ENCODE peak calls at places on chromosomes 13 and 19, in ten cellular contexts. E is bronchial epithelial cell, L is neuronal stem cell, N is H7, Z is left ventricle myocardium inferior, H is lower leg skin, A is mesendoderm, F is lower lobe of right lung, W is psoas muscle, P is cardiac muscle cell. G is an unnamed sample.

GRCh38 chr19:35712910-35713845 is 4.6 kb upstream of the KMT2B start:
- DNase-seq in E (no peak), L (no peak), N (peak; percentile 80), Z (no peak), H (no peak), A (no peak), F (no peak), W (no peak), P (no peak), G (no peak)

GRCh38 chr13:43401364-43401763 is 378.0 kb downstream of the DNAJC15 start:
- DNase-seq in E (no peak), L (no peak), N (no peak), Z (no peak), H (no peak), A (no peak), F (no peak), W (no peak), P (no peak), G (no peak)

GRCh38 chr13:113668491-113668971 is 1.5 kb downstream of the GRK1 start:
- DNase-seq in E (no peak), L (no peak), N (peak; percentile 35), Z (peak; percentile 4), H (no peak), A (no peak), F (peak; percentile 42), W (no peak), P (no peak), G (no peak)

GRCh38 chr13:32476021-32476731 is 48.2 kb upstream of the N4BP2L1 start:
- DNase-seq in E (no peak), L (no peak), N (no peak), Z (no peak), H (no peak), A (no peak), F (no peak), W (no peak), P (no peak), G (peak; percentile 10)

GRCh38 chr19:35644987-35645679 is 3.0 kb upstream of the COX6B1 start:
- DNase-seq in E (peak; percentile 42), L (peak; percentile 86), N (peak; percentile 94), Z (peak; percentile 90), H (peak; percentile 80), A (peak; percentile 90), F (peak; percentile 88), W (peak; percentile 88), P (peak; percentile 70), G (peak; percentile 66)

GRCh38 chr13:40026741-40027140 is 371.3 kb downstream of the COG6 start:
- DNase-seq in E (no peak), L (no peak), N (no peak), Z (no peak), H (no peak), A (no peak), F (no peak), W (no peak), P (no peak), G (no peak)

GRCh38 chr13:81487151-81487550 is 1146.2 kb upstream of the SPRY2 start:
- DNase-seq in E (peak; percentile 63), L (peak; percentile 29), N (peak; percentile 18), Z (no peak), H (no peak), A (peak; percentile 88), F (no peak), W (no peak), P (peak; percentile 40), G (peak; percentile 68)

GRCh38 chr13:95296326-95296939 is 4.8 kb downstream of the ABCC4 start:
- DNase-seq in E (peak; percentile 25), L (no peak), N (peak; percentile 77), Z (peak; percentile 42), H (no peak), A (peak; percentile 70), F (peak; percentile 51), W (peak; percentile 42), P (peak; percentile 25), G (peak; percentile 32)

DNA sequence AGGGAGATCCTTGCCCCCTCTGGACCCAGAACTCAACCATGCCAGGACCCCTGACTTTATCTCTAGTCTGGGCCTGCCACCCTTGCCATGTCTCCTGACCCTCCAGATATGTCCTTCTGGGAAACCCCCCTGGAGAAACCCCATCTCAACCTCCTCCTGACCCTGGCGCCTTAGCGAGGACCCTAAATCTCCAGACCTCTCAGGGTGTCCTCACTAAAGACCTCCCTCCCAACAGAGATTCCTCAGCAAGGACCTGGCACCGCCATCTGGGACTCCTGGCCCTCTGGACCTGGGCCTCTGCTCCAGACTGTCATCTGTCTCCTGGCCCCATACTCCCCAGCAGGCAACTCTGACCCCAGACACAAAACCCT is 1.3 kb downstream of the KCNK6 start:
- DNase-seq in E (no peak), L (no peak), N (no peak), Z (no peak), H (no peak), A (no peak), F (no peak), W (no peak), P (no peak), G (no peak)
- H3K4me3 ChIP-seq in E (peak overlapping the region; percentile 71), L (no peak overlapping the region), N (no peak overlapping the region), Z (peak overlapping the region; percentile 83), H (no peak overlapping the region), A (no peak overlapping the region), F (peak overlapping the region; percentile 75), W (no peak overlapping the region), P (no peak overlapping the region), G (peak overlapping the region; percentile 82)

GRCh38 chr19:18119243-18120105 is 21.9 kb downstream of the MAST3 start:
- DNase-seq in E (no peak), L (no peak), N (peak; percentile 55), Z (no peak), H (no peak), A (no peak), F (no peak), W (no peak), P (no peak), G (no peak)

GRCh38 chr19:18117692-18118378 is 20.3 kb downstream of the MAST3 start:
- DNase-seq in E (peak; percentile 13), L (peak; percentile 91), N (peak; percentile 100), Z (peak; percentile 90), H (peak; percentile 68), A (peak; percentile 91), F (peak; percentile 95), W (peak; percentile 92), P (peak; percentile 91), G (peak; percentile 74)

GRCh38 chr19:18118420-18119242 is 21.1 kb downstream of the MAST3 start:
- DNase-seq in E (no peak), L (no peak), N (peak; percentile 42), Z (no peak), H (no peak), A (no peak), F (no peak), W (no peak), P (no peak), G (no peak)

GRCh38 chr19:18120127-18120526 is 22.5 kb downstream of the MAST3 start:
- DNase-seq in E (no peak), L (no peak), N (peak; percentile 33), Z (no peak), H (no peak), A (no peak), F (no peak), W (no peak), P (no peak), G (no peak)

DNA sequence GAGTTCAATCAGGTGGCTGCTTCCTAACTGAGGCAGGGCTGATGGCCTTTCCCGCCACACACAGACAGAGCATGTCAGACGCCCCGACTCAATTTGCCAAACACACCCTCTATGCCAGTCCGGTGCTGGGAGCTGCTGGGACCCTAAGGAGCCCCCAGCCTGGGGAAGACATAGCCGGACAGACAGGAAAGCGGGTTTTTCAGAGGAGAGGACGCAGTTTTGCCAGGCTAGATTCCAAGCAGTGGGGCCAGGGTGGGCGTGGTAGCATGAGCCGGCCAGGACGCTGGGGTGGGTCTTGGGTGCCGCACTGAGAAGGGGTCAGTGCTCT is 19.8 kb downstream of the MAST3 start:
- DNase-seq in E (no peak), L (no peak), N (no peak), Z (no peak), H (no peak), A (no peak), F (no peak), W (no peak), P (no peak), G (no peak)
- H3K4me3 ChIP-seq in E (peak overlapping the region; percentile 33), L (peak overlapping the region; percentile 78), N (peak overlapping the region; percentile 20), Z (peak overlapping the region; percentile 87), H (no peak overlapping the region), A (no peak overlapping the region), F (peak overlapping the region; percentile 77), W (peak overlapping the region; percentile 73), P (peak overlapping the region; percentile 64), G (peak overlapping the region; percentile 28)

DNA sequence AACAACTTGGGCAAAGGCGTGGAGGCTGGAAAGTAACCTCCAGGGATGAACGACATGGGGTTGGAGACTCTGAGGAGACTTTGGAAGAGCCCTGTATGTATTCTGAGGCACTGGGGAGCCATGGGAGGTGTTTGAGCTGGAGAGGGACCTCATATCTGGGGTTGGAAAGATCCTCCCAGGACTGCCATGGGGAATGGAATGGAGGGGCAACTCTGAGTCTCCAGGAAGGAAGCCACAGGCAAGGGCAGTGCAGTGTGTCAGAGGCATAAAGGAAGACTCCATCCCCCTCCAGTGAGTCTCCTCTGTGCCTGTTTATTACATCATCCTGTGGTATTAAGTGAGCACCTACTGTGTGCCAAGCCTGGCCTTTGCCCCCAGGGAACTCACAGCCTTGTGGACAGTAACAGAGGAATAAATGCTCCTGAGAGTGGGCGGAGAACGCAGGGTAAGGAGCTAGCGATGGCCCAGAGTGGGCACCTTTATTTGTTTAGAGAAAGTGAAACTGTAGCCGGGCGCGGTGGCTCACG is 7.7 kb downstream of the PEAK3 start:
- DNase-seq in E (no peak), L (no peak), N (no peak), Z (no peak), H (no peak), A (no peak), F (no peak), W (no peak), P (no peak), G (no peak)
- H3K4me3 ChIP-seq in E (no peak overlapping the region), L (no peak overlapping the region), N (no peak overlapping the region), Z (peak overlapping the region; percentile 99), H (no peak overlapping the region), A (no peak overlapping the region), F (peak overlapping the region; percentile 40), W (peak overlapping the region; percentile 97), P (no peak overlapping the region), G (no peak overlapping the region)

GRCh38 chr19:13506550-13506878 is 235 bp upstream of the CACNA1A start:
- DNase-seq in E (no peak), L (peak; percentile 43), N (no peak), Z (no peak), H (no peak), A (peak; percentile 29), F (no peak), W (no peak), P (peak; percentile 48), G (no peak)

GRCh38 chr19:13505164-13505695 is 1.0 kb downstream of the CACNA1A start:
- DNase-seq in E (no peak), L (peak; percentile 17), N (no peak), Z (no peak), H (no peak), A (no peak), F (no peak), W (no peak), P (no peak), G (no peak)

GRCh38 chr19:13503570-13504235 is 2.6 kb downstream of the CACNA1A start:
- DNase-seq in E (no peak), L (no peak), N (no peak), Z (no peak), H (no peak), A (no peak), F (no peak), W (no peak), P (no peak), G (no peak)

GRCh38 chr19:13507053-13507611 is 853 bp upstream of the CACNA1A start:
- DNase-seq in E (no peak), L (peak; percentile 33), N (peak; percentile 77), Z (no peak), H (no peak), A (peak; percentile 52), F (no peak), W (no peak), P (peak; percentile 40), G (no peak)

GRCh38 chr19:13505761-13506549 is at the start of gene CACNA1A:
- DNase-seq in E (no peak), L (peak; percentile 56), N (peak; percentile 93), Z (no peak), H (no peak), A (peak; percentile 42), F (no peak), W (no peak), P (peak; percentile 44), G (peak; percentile 7)
- H3K4me3 ChIP-seq in E (no peak within 1 kb of the TSS), L (peak within 1 kb of the TSS; percentile 38), N (peak within 1 kb of the TSS; percentile 74), Z (peak within 1 kb of the TSS; percentile 60), H (no peak within 1 kb of the TSS), A (peak within 1 kb of the TSS; percentile 56), F (peak within 1 kb of the TSS; percentile 31), W (peak within 1 kb of the TSS; percentile 48), P (peak within 1 kb of the TSS; percentile 56), G (no peak within 1 kb of the TSS)

G was measured in epithelial cell of esophagus.